ENCODE peak calls at places on chromosomes 16 and 17, in nine cellular contexts. Z, I, N, D, M, C, E, F and X are unnamed samples.

GRCh38 chr17:2981325-2981724 is 82.1 kb downstream of the OR1D5 start:
- DNase-seq in C (no peak), N (no peak), I (no peak), Z (no peak), F (no peak), D (no peak), M (no peak), E (no peak), X (no peak)

GRCh38 chr16:11114366-11115164 is 141.4 kb downstream of the SOCS1 start:
- DNase-seq in C (peak), E (no peak), M (no peak), N (no peak), F (no peak), D (no peak), I (no peak), Z (no peak), X (no peak)

GRCh38 chr17:9072626-9073339 is 51.5 kb downstream of the NTN1 start:
- DNase-seq in C (no peak), Z (peak), E (no peak), N (peak), I (no peak), D (peak), M (peak), F (no peak), X (peak)

GRCh38 chr16:58025351-58026138 is at the start of gene MMP15:
- DNase-seq in E (no peak), M (peak), D (peak), F (peak), C (peak), N (peak), I (no peak), Z (peak), X (peak)

GRCh38 chr16:76190480-76190879 is 86.7 kb upstream of the CNTNAP4 start:
- DNase-seq in D (no peak), E (no peak), Z (no peak), N (no peak), F (no peak), C (no peak), M (no peak), I (no peak), X (no peak)

GRCh38 chr16:53457670-53458069 is 23.4 kb downstream of the RBL2 start:
- DNase-seq in Z (no peak), D (no peak), E (no peak), C (peak), I (no peak), F (no peak), N (no peak), M (no peak), X (no peak)

GRCh38 chr17:40596261-40596919 is 31.1 kb upstream of the CCR7 start:
- DNase-seq in N (no peak), D (no peak), E (no peak), C (no peak), F (no peak), Z (no peak), I (no peak), M (no peak), X (no peak)

GRCh38 chr16:79312502-79312901 is 288.0 kb downstream of the MAF start:
- DNase-seq in Z (no peak), E (no peak), F (no peak), N (no peak), M (no peak), I (no peak), C (no peak), D (no peak), X (no peak)

GRCh38 chr16:16027728-16028310 is 78.4 kb downstream of the ABCC1 start:
- DNase-seq in I (no peak), C (no peak), F (no peak), Z (no peak), D (no peak), M (peak), N (no peak), E (no peak), X (no peak)

GRCh38 chr16:87028481-87029320 is 288.5 kb downstream of the C16orf95 start:
- DNase-seq in F (no peak), I (no peak), E (no peak), D (peak), C (no peak), Z (no peak), M (no peak), N (no peak), X (no peak)

GRCh38 chr17:61720016-61720795 is 129.2 kb upstream of the NACA2 start:
- DNase-seq in I (no peak), E (peak), M (no peak), F (no peak), N (no peak), D (no peak), C (no peak), Z (no peak), X (no peak)

GRCh38 chr17:9371019-9371418 is 204.6 kb downstream of the STX8 start:
- DNase-seq in D (no peak), M (no peak), E (peak), C (no peak), N (no peak), I (peak), F (no peak), Z (peak), X (peak)

GRCh38 chr17:35341465-35341992 is 31.9 kb downstream of the SLFN11 start:
- DNase-seq in E (no peak), C (peak), M (no peak), F (no peak), N (no peak), D (no peak), I (no peak), Z (no peak), X (no peak)

GRCh38 chr17:45284176-45285140 is 22.6 kb upstream of the SPATA32 start:
- DNase-seq in M (peak), C (no peak), Z (no peak), F (no peak), N (peak), D (peak), E (no peak), I (no peak), X (no peak)

GRCh38 chr16:24701521-24701951 is 27.9 kb upstream of the TNRC6A start:
- DNase-seq in I (no peak), M (no peak), Z (peak), N (no peak), C (no peak), E (no peak), F (no peak), D (no peak), X (peak)

GRCh38 chr16:1428511-1428910 is 2.4 kb upstream of the PERCC1 start:
- DNase-seq in M (no peak), E (no peak), Z (no peak), F (no peak), I (no peak), C (peak), D (no peak), N (no peak), X (peak)

GRCh38 chr16:66480265-66481080 is 53.4 kb downstream of the BEAN1 start:
- DNase-seq in F (no peak), C (no peak), I (no peak), Z (no peak), E (no peak), M (no peak), N (no peak), D (peak), X (no peak)

GRCh38 chr16:14037960-14038359 is 33.2 kb upstream of the MRTFB start:
- DNase-seq in N (no peak), Z (no peak), M (no peak), C (no peak), D (no peak), F (no peak), E (no peak), I (no peak), X (no peak)

GRCh38 chr16:543301-544164 is 16.0 kb downstream of the CAPN15 start:
- DNase-seq in N (no peak), Z (no peak), M (peak), I (no peak), D (peak), C (no peak), F (no peak), E (no peak), X (no peak)

GRCh38 chr17:71200597-71200996 is 920.2 kb upstream of the SOX9 start:
- DNase-seq in M (no peak), Z (no peak), E (no peak), I (no peak), F (no peak), C (no peak), D (no peak), N (no peak), X (no peak)

GRCh38 chr17:28407130-28407973 is 1.3 kb upstream of the SLC46A1 start:
- DNase-seq in Z (no peak), N (no peak), F (peak), I (no peak), M (no peak), D (no peak), C (no peak), E (no peak), X (no peak)

GRCh38 chr17:28407974-28408306 is 1.9 kb upstream of the SLC46A1 start:
- DNase-seq in D (no peak), C (no peak), Z (no peak), M (no peak), I (no peak), E (no peak), N (no peak), F (no peak), X (no peak)

GRCh38 chr17:28404812-28405570 is 1.0 kb downstream of the SLC46A1 start:
- DNase-seq in M (peak), F (no peak), N (no peak), I (no peak), C (no peak), Z (no peak), E (no peak), D (peak), X (peak)

GRCh38 chr17:28405632-28406477 is at the start of gene SLC46A1:
- DNase-seq in Z (peak), D (peak), E (no peak), N (peak), M (peak), C (peak), F (peak), I (no peak), X (peak)

DNA sequence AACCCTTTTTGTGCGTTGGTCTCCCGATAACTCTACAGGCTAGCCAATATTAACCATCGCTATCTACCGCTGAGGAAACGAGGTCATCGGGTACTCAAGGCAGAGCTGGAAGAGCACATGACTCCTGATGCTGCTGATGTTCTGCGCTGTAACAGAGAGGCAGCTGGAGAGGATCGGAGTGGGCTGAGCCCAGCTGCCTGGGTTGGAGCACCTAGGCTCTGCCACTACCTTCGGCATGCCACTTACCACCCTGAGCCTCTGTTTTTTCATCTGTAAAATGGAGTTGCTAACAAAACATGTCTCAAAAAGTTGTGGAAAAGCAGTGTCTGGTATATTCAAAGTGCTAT is 439 bp upstream of the SLC46A1 start:
- DNase-seq in Z (no peak), M (no peak), I (no peak), D (no peak), E (no peak), C (no peak), N (no peak), F (no peak), X (peak)
- H3K4me3 ChIP-seq in Z (peak), M (peak), I (peak), D (peak), E (peak), C (peak), N (peak), F (peak), X (peak)

DNA sequence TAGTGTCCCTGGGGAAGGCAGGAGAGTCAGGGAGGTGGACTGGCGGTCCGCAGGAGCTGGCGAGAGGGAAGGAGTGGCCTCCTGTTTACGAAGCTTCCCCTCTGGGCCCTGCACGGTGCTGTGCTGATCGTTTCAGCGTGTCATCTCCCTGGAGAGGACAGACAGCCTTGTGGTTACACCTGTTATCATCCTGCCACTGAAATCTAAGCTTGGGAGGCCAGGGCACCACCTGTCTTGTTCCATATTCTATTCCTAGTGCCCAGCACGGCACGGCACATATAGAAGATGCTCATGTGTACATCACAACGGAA is 8.5 kb downstream of the WDR81 start:
- DNase-seq in Z (no peak), M (no peak), F (no peak), D (no peak), C (no peak), E (no peak), I (no peak), N (no peak), X (no peak)
- H3K4me3 ChIP-seq in Z (no peak), M (no peak), F (no peak), D (no peak), C (no peak), E (no peak), I (no peak), N (no peak), X (no peak)

DNA sequence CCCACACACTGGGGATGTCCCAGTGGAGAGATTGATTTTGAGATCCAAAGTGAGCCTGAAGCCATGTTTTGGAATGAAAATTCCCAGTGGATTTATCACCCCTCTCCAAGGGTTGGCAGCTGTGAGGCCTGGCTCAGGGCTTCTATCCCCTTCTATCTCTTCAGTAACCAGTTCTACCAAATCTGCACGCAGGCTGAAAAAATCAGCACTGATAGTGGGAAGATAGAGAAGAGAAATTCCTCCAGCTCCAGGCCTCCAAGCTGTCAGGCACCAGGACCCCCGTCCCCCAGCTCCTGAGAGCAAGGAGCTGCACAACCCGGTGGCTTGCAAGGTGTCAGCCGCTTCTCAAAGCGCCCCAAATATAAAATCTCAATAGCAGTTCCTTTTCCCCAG is 1.0 kb downstream of the FLOT2 start:
- DNase-seq in C (no peak), I (no peak), M (no peak), D (no peak), E (no peak), N (no peak), F (no peak), Z (no peak), X (no peak)
- H3K4me3 ChIP-seq in C (peak), I (peak), M (peak), D (peak), E (peak), N (peak), F (peak), Z (peak), X (peak)

DNA sequence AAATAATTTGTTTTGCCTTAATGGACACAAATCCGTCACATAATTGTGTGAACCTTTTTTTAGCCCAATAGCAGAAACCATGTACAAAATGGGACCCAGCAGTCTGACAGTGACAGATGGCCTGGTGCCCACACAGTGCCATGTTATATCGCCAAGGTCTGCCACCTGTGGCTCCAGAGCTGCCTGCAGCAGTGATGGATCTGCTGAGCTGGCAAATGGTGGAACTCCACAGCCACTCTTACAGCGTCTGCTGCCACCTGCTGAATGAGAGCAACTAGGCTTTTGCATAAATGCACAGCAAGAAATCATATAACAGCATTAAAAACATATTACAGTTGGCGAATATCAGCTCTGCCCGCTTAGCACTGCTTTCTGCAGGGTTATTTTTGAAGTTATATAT is 59.4 kb downstream of the NUP93 start:
- DNase-seq in N (no peak), I (no peak), C (no peak), Z (peak), M (peak), F (peak), D (no peak), E (no peak), X (peak)
- H3K4me3 ChIP-seq in N (no peak), I (no peak), C (no peak), Z (no peak), M (no peak), F (no peak), D (no peak), E (no peak), X (no peak)

GRCh38 chr16:68564367-68564985 is 25.4 kb downstream of the ZFP90 start:
- DNase-seq in E (no peak), I (no peak), N (no peak), D (no peak), C (no peak), M (no peak), F (peak), Z (peak), X (peak)
- H3K4me3 ChIP-seq in E (no peak), I (no peak), N (no peak), D (no peak), C (peak), M (no peak), F (no peak), Z (no peak), X (peak)

GRCh38 chr16:20862162-20862960 is 37.8 kb downstream of the DCUN1D3 start:
- DNase-seq in I (no peak), M (no peak), C (no peak), D (no peak), Z (no peak), F (no peak), E (no peak), N (no peak), X (no peak)
- H3K4me3 ChIP-seq in I (no peak), M (no peak), C (no peak), D (no peak), Z (no peak), F (no peak), E (no peak), N (no peak), X (no peak)

GRCh38 chr16:85033153-85033552 is 5.6 kb downstream of the KIAA0513 start:
- DNase-seq in M (no peak), E (no peak), D (peak), N (no peak), I (no peak), C (no peak), Z (no peak), F (no peak), X (no peak)

GRCh38 chr16:85036398-85037049 is 8.9 kb downstream of the KIAA0513 start:
- DNase-seq in N (no peak), I (no peak), M (no peak), E (no peak), Z (no peak), C (no peak), D (no peak), F (no peak), X (peak)

GRCh38 chr16:85037721-85038120 is 10.1 kb downstream of the KIAA0513 start:
- DNase-seq in F (no peak), C (no peak), D (no peak), M (no peak), Z (no peak), I (no peak), N (no peak), E (no peak), X (no peak)

GRCh38 chr16:85037050-85037410 is 9.4 kb downstream of the KIAA0513 start:
- DNase-seq in I (peak), E (peak), F (no peak), D (no peak), M (no peak), N (no peak), C (no peak), Z (peak), X (peak)

DNA sequence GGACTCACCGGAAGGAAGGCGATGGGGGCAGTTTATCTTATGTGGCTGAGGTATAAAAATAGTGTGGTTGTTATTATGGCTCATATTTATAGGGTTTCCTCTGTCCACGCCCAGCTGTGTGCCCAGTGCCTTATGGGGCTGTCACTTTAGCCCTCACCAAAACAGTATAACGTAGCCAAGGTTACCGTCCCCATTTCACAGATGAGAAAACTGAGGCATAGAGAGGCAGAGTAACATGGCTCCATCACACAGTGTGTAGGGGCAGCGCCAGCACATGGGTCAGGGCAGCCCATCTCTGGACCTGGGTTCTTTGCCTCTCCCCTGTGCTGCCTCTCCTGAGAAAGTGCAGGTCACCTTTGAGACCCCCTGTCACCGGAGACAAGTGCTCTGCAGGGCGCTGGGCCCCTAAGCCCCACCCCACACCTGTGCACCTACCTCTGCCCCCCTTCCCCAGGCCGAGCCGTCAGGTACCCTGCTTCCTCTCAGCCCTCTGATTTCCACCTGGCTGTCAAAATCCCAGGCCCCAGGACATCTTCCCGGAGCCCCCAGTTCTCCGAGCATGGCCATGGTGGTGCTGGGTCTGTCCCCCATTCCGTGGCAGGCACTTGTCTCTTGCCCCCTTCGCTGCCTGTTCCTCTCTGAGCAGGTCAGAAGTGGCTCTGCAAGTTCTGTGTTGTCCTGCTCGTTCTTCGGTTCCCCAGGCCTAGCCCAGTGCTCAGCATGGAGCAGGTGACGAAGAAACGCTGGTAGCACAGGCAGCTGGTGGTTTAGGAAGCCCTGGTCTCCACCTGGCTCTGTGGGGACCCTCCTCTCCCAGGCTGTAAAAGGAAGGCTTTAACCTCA is 7.2 kb downstream of the KIAA0513 start:
- DNase-seq in Z (no peak), I (no peak), C (no peak), N (no peak), E (no peak), F (no peak), M (no peak), D (no peak), X (no peak)
- H3K4me3 ChIP-seq in Z (no peak), I (no peak), C (no peak), N (no peak), E (no peak), F (no peak), M (no peak), D (no peak), X (no peak)